ENCODE peak calls at places on chromosomes 4 and X, in five cellular contexts. M, V, K, G and W are unnamed samples.

GRCh38 chr4:55762815-55763214 is 56.8 kb upstream of the EXOC1L start:
- DNase-seq in M (no peak), V (no peak), K (no peak), G (no peak), W (no peak)

GRCh38 chrX:51332188-51332942 is at the start of gene NUDT10:
- DNase-seq in M (no peak), V (peak), K (no peak), G (no peak), W (no peak)

GRCh38 chr4:53713767-53714166 is 122.5 kb upstream of the LNX1 start:
- DNase-seq in M (no peak), V (no peak), K (no peak), G (no peak), W (no peak)

GRCh38 chrX:14616301-14616700 is 87.0 kb downstream of the GLRA2 start:
- DNase-seq in M (no peak), V (no peak), K (no peak), G (no peak), W (no peak)

GRCh38 chrX:129637217-129638109 is 17.3 kb downstream of the APLN start:
- DNase-seq in M (peak), V (peak), K (peak), G (peak), W (peak)

GRCh38 chrX:40809210-40809609 is 73.9 kb upstream of the MED14 start:
- DNase-seq in M (no peak), V (no peak), K (no peak), G (no peak), W (no peak)

GRCh38 chr4:90246841-90247240 is 119.6 kb downstream of the CCSER1 start:
- DNase-seq in M (no peak), V (no peak), K (no peak), G (no peak), W (no peak)

GRCh38 chrX:9312922-9313867 is 151.7 kb upstream of the TBL1X start:
- DNase-seq in M (no peak), V (no peak), K (peak), G (peak), W (peak)

GRCh38 chr4:73315091-73315490 is 56.5 kb upstream of the ANKRD17 start:
- DNase-seq in M (no peak), V (no peak), K (no peak), G (no peak), W (no peak)

GRCh38 chr4:172762902-172763301 is 405.7 kb upstream of the GALNT7 start:
- DNase-seq in M (no peak), V (no peak), K (no peak), G (no peak), W (no peak)

GRCh38 chrX:122625821-122626220 is 558.3 kb upstream of the GRIA3 start:
- DNase-seq in M (no peak), V (no peak), K (no peak), G (no peak), W (no peak)

GRCh38 chr4:151228196-151229119 is 48.5 kb upstream of the PRSS48 start:
- DNase-seq in M (no peak), V (no peak), K (no peak), G (no peak), W (no peak)

GRCh38 chr4:105835177-105835576 is 60.1 kb upstream of the NPNT start:
- DNase-seq in M (no peak), V (no peak), K (no peak), G (no peak), W (no peak)

GRCh38 chr4:80171251-80171650 is 26.1 kb upstream of the PRDM8 start:
- DNase-seq in M (no peak), V (no peak), K (no peak), G (no peak), W (no peak)

DNA sequence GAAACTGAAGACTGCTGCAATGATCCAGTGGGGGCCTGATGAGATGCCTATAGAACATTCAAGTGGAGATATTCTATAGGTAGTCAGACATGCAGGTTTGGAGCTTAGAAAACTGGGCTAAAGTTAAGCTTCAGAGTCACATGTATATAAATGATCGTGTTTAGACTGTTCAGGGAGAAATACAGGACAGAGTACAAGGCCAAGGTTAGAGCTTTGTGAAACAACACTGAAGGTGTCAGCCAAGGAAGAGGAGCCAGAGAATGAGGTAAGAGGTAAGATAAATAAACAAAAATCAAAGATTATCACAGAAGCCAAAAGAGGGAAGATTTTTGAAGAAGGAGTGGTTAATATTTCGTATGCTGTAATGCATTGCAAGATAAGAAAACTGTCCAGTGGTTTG is 57.9 kb upstream of the KLHL13 start:
- DNase-seq in M (no peak), V (no peak), K (no peak), G (no peak), W (no peak)
- TF ChIP-seq KDM1A in M (no peak), V (no peak), K (no peak), G (no peak), W (no peak)

DNA sequence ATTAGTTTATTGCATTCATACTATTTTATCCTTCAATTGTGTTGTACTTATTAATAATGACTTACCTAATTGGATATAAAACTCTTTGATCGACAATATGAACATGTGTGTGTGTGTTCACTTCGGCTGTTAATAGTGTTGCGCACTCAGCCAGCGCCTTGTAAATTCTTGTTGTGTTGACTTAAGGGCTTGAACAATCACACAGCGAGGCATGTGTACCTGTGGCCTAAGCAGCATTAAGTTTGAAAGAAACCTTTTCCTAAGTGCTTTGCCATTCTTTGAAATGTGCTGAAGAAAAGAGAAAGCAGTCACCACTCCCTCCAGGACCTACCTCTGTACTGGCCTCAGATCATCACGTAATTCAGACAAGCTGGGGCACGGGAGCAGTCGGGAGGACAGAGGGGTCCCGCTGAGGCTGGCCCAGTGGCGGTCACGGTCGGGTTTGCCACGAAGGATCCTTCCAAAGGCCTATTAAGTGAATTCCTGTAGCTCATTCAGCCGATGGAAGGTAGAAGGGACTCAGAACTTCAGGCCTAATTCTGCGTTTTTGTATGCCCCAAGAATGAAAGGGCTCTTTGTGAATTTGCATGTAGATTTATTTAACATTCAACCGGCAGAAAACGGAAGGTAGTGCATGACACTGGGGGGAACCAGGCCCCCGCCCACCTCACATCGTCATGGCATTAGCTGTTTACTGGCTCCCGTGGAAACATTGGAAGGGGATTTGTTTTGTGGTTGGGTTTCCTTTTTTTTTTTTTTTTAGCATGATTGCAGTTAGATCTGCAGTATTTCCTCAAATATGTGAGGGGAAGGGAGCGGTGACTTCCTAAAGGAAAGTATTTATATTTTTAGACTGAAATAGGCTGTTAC is 106.3 kb downstream of the TRAPPC11 start:
- DNase-seq in M (no peak), V (no peak), K (no peak), G (peak), W (no peak)
- TF ChIP-seq KDM1A in M (no peak), V (no peak), K (no peak), G (no peak), W (no peak)

GRCh38 chrX:17164936-17165335 is 210.1 kb upstream of the NHS start:
- DNase-seq in M (no peak), V (no peak), K (no peak), G (no peak), W (no peak)

GRCh38 chrX:17164079-17164478 is 210.9 kb upstream of the NHS start:
- DNase-seq in M (no peak), V (no peak), K (no peak), G (no peak), W (no peak)

GRCh38 chrX:17161991-17162390 is 213.0 kb upstream of the NHS start:
- DNase-seq in M (no peak), V (no peak), K (no peak), G (no peak), W (no peak)

GRCh38 chrX:17160971-17161370 is 214.0 kb upstream of the NHS start:
- DNase-seq in M (no peak), V (no peak), K (peak), G (no peak), W (peak)
- TF ChIP-seq KDM1A in M (no peak), V (no peak), K (no peak), G (no peak), W (no peak)

GRCh38 chr4:40194602-40195161 is 2.1 kb upstream of the RHOH start:
- DNase-seq in M (no peak), V (no peak), K (no peak), G (peak), W (no peak)
- TF ChIP-seq KDM1A in M (no peak), V (no peak), K (no peak), G (no peak), W (no peak)

DNA sequence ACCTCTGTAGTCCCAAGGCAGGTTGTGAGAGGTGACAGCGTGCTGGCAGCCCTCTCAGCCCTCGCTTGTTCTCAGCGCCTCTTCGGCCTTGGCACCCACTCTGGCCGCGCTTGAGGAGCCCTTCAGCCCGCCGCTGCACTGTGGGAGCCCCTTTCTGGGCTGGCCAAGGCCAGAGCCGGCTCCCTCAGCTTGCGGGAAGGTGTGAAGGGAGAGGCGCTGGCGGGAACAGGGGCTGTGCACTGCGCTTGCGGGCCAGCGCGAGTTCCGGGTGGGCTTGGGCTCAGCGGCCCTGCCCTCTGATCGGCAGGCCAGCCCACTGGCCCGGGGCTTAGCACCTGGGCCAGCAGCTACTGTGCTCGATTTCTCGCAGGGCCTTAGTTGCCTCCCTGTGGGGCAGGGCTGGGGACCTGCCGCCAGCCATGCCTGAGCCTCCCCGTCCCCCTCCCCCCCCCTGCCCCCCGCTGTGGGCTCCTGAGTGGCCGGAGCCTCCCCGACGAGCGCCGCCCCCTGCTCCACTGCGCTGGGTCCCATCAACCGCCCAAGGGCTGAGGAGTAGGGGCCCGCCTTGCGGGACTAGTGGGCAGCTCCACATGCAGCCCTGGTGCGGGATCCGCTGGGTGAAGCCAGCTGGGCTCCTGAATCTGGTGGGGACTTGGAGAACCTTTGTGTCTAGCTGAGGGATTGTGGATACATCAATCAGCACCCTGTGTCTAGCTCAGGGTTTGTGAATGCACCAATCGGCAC is 347.6 kb downstream of the KLHL13 start:
- DNase-seq in M (no peak), V (no peak), K (no peak), G (no peak), W (no peak)
- TF ChIP-seq KDM1A in M (no peak), V (no peak), K (no peak), G (no peak), W (no peak)

GRCh38 chrX:118569676-118570075 is 74.1 kb downstream of the DOCK11 start:
- DNase-seq in M (no peak), V (no peak), K (no peak), G (no peak), W (no peak)
- TF ChIP-seq KDM1A in M (no peak), V (no peak), K (no peak), G (no peak), W (no peak)

GRCh38 chr4:30755306-30755705 is 35.1 kb downstream of the PCDH7 start:
- DNase-seq in M (no peak), V (no peak), K (no peak), G (no peak), W (no peak)
- TF ChIP-seq KDM1A in M (no peak), V (no peak), K (no peak), G (no peak), W (no peak)

DNA sequence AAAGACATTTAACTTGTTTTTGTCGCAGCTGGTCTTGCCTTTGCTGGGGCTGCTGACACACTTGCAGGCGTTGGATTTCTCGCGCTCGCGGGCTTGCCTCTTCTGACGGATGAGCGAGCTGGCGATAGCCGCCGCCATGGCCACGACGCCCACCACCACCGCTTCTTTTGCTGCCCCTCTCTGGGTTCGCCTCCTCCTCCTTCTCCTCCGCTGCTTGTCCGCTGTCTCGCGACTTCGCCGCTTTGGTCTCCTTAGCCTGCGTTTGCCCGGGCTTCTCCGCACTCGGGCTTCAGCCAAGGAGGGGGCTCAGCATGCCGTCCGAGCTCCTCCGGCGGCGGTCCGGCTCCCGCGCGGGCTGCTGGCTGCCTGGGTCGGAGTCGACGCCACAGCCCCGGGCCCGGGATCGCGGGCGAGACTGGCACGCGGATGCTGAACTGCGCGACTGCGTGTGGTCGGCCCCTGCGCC is 618 bp downstream of the FGF13 start:
- DNase-seq in M (no peak), V (no peak), K (no peak), G (no peak), W (no peak)
- TF ChIP-seq KDM1A in M (no peak), V (no peak), K (no peak), G (no peak), W (no peak)

DNA sequence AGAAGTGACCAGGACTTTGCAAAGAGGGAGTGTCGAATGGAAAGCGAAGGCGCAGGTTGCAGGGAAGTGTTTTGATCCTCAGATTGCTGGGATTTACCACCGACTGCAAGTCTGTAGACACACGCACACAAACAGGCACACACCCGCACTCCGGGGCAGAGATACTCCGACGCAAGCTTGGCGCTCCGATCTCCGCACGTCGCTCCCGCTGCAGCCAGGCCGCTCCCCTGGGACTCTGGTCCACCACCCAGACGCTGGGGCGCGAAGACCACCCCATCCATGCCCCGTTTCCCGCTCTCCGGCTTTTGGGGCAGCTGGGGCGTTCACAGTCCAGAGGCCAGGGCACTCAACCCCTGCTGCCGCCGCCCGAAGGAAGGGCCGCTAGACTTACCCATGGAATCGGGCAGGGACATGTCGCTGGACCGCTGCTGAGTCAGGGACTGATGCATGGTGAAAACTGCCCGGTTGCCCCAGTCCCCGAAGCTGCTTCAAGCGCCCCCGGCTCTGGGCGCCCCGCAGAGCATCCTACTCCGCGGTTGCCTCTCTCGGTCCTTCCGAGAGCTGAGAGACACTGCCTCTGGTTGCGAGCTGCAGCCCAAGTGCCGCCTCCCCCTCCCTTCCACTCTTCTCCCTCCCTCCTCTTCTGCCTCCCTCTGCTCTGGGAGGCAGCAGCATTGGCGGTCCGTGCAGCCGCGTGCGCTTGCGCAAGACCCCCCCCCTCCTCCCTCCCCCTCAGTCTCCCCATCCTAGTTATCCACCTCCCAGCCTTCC is at the start of gene TMEM255A:
- DNase-seq in M (no peak), V (no peak), K (no peak), G (no peak), W (peak)
- TF ChIP-seq KDM1A in M (no peak), V (no peak), K (no peak), G (no peak), W (no peak)

GRCh38 chrX:110397353-110397752 is 38.7 kb downstream of the RTL9 start:
- DNase-seq in M (no peak), V (no peak), K (no peak), G (no peak), W (no peak)

GRCh38 chrX:110397904-110398303 is 39.3 kb downstream of the RTL9 start:
- DNase-seq in M (no peak), V (no peak), K (peak), G (no peak), W (no peak)

GRCh38 chrX:110396777-110397176 is 38.1 kb downstream of the RTL9 start:
- DNase-seq in M (no peak), V (no peak), K (no peak), G (no peak), W (no peak)

GRCh38 chrX:110395877-110396276 is 37.2 kb downstream of the RTL9 start:
- DNase-seq in M (no peak), V (no peak), K (no peak), G (no peak), W (no peak)

GRCh38 chrX:110394653-110395052 is 36.0 kb downstream of the RTL9 start:
- DNase-seq in M (no peak), V (no peak), K (peak), G (no peak), W (no peak)
- TF ChIP-seq KDM1A in M (no peak), V (no peak), K (no peak), G (no peak), W (no peak)